ENCODE peak calls at places on chromosome 12, in four cellular contexts. N is activated CD4-positive, alpha-beta T cell treated with anti-CD3 and anti-CD28 coated beads, Interleukin-2, amount 50 U/mL, for 1 hour; W is GM19239; P is RCC 7860. M is an unnamed sample.
A peak's percentile ranks its signal among the peaks of the same experiment; 100 is the strongest.

GRCh38 chr12:108804361-108804949 is 52.9 kb downstream of the SSH1 start:
- DNase-seq in P (no peak), N (no peak), W (no peak), M (peak; percentile 91)

GRCh38 chr12:116455540-116456306 is 103.5 kb upstream of the MAP1LC3B2 start:
- DNase-seq in P (peak; percentile 84), W (no peak), N (no peak), M (no peak)

GRCh38 chr12:94207467-94208432 is 59.4 kb downstream of the PLXNC1 start:
- DNase-seq in W (peak; percentile 63), P (no peak), N (peak; percentile 9), M (no peak)

GRCh38 chr12:19779393-19780056 is 340.2 kb downstream of the AEBP2 start:
- DNase-seq in P (no peak), W (no peak), N (no peak), M (no peak)

GRCh38 chr12:47931187-47931586 is 26.4 kb upstream of the VDR start:
- DNase-seq in W (no peak), N (no peak), P (no peak), M (no peak)

GRCh38 chr12:6831021-6831420 is 2.8 kb downstream of the P3H3 start:
- DNase-seq in N (no peak), W (no peak), P (no peak), M (peak; percentile 58)

GRCh38 chr12:109111775-109112491 is 4.5 kb upstream of the ACACB start:
- DNase-seq in P (peak; percentile 10), W (no peak), N (peak; percentile 56), M (no peak)

GRCh38 chr12:117261267-117261666 is 71.0 kb upstream of the FBXO21 start:
- DNase-seq in W (no peak), N (no peak), P (peak; percentile 61), M (no peak)